ENCODE peak calls at places on chromosome 13, in eight cellular contexts. W is SK-N-SH, N is brain microvascular endothelial cell, Y is astrocyte of the cerebellum, V is GM12865, K is endothelial cell, B is cardiac fibroblast, E is pancreas. T is an unnamed sample.
A peak's percentile ranks its signal among the peaks of the same experiment; 100 is the strongest.

GRCh38 chr13:93226065-93226622 is 463 bp upstream of the GPC6 start:
- DNase-seq in W (peak; percentile 42), N (peak; percentile 19), Y (no peak), V (no peak), K (no peak), B (no peak), E (no peak), T (no peak)

GRCh38 chr13:105971720-105972119 is 563.7 kb downstream of the EFNB2 start:
- DNase-seq in W (no peak), N (no peak), Y (no peak), V (no peak), K (no peak), B (no peak), E (no peak), T (no peak)

GRCh38 chr13:84366484-84366883 is 484.2 kb upstream of the SLITRK1 start:
- DNase-seq in W (no peak), N (no peak), Y (no peak), V (no peak), K (no peak), B (peak; percentile 18), E (no peak), T (no peak)

GRCh38 chr13:60431108-60431700 is 34.2 kb downstream of the TDRD3 start:
- DNase-seq in W (peak; percentile 36), N (peak; percentile 26), Y (peak; percentile 62), V (peak; percentile 77), K (no peak), B (peak; percentile 78), E (no peak), T (peak; percentile 3)

GRCh38 chr13:29753593-29754485 is 96.6 kb downstream of the UBL3 start:
- DNase-seq in W (no peak), N (no peak), Y (no peak), V (no peak), K (no peak), B (no peak), E (no peak), T (no peak)

GRCh38 chr13:60754691-60755090 is 357.7 kb downstream of the TDRD3 start:
- DNase-seq in W (no peak), N (no peak), Y (no peak), V (no peak), K (no peak), B (no peak), E (no peak), T (no peak)

GRCh38 chr13:65540064-65540635 is 1690.0 kb downstream of the PCDH9 start:
- DNase-seq in W (no peak), N (no peak), Y (no peak), V (no peak), K (no peak), B (peak; percentile 5), E (no peak), T (no peak)

GRCh38 chr13:108037348-108037747 is 178.0 kb downstream of the LIG4 start:
- DNase-seq in W (no peak), N (no peak), Y (no peak), V (no peak), K (no peak), B (no peak), E (no peak), T (no peak)

GRCh38 chr13:40363653-40364052 is 302.8 kb downstream of the FOXO1 start:
- DNase-seq in W (no peak), N (no peak), Y (no peak), V (no peak), K (no peak), B (no peak), E (no peak), T (no peak)

GRCh38 chr13:41622545-41623429 is 165.4 kb downstream of the RGCC start:
- DNase-seq in W (no peak), N (peak; percentile 55), Y (no peak), V (peak; percentile 8), K (no peak), B (peak; percentile 76), E (no peak), T (no peak)

GRCh38 chr13:41416276-41416675 is 41.1 kb upstream of the RGCC start:
- DNase-seq in W (no peak), N (no peak), Y (no peak), V (no peak), K (no peak), B (peak; percentile 25), E (no peak), T (no peak)

GRCh38 chr13:65497265-65497664 is 1732.9 kb downstream of the PCDH9 start:
- DNase-seq in W (no peak), N (peak; percentile 38), Y (peak; percentile 27), V (no peak), K (no peak), B (peak; percentile 47), E (no peak), T (no peak)

GRCh38 chr13:76820759-76821158 is 65.4 kb downstream of the KCTD12 start:
- DNase-seq in W (no peak), N (no peak), Y (no peak), V (no peak), K (no peak), B (peak; percentile 70), E (no peak), T (no peak)

GRCh38 chr13:26965058-26965380 is 204.4 kb upstream of the GPR12 start:
- DNase-seq in W (no peak), N (no peak), Y (no peak), V (no peak), K (no peak), B (no peak), E (no peak), T (no peak)

GRCh38 chr13:76533251-76533650 is 353.0 kb downstream of the KCTD12 start:
- DNase-seq in W (no peak), N (no peak), Y (no peak), V (no peak), K (no peak), B (peak; percentile 51), E (no peak), T (no peak)

GRCh38 chr13:80237646-80238045 is 103.3 kb downstream of the SPRY2 start:
- DNase-seq in W (no peak), N (no peak), Y (no peak), V (no peak), K (no peak), B (peak; percentile 46), E (no peak), T (no peak)

GRCh38 chr13:27415116-27415515 is 9.3 kb upstream of the GTF3A start:
- DNase-seq in W (no peak), N (no peak), Y (no peak), V (no peak), K (no peak), B (no peak), E (no peak), T (no peak)

GRCh38 chr13:91632071-91632470 is 233.7 kb downstream of the GPC5 start:
- DNase-seq in W (no peak), N (no peak), Y (no peak), V (no peak), K (no peak), B (no peak), E (no peak), T (no peak)

GRCh38 chr13:58376349-58376748 is 744.8 kb downstream of the PCDH17 start:
- DNase-seq in W (no peak), N (no peak), Y (no peak), V (no peak), K (no peak), B (no peak), E (no peak), T (no peak)

DNA sequence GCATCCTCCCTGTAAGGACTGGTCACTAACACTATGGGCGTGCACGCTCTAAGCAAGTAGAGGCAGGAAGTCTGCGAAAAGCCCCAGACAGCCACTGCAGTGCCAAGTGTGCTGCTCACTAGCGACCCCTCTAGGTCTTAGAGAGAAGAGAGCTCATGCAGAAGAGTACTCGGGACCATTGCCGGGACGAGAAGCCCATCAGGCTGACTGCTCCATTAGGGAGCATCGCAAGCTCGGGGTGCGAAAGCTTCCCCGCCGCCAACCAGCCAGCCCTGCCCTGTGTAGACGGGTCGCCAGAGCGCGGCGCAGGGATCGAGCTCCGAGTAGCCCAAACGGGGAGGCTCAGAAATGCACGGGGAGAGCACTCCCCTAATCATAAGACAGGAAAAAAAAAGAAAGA is 16.6 kb downstream of the POU4F1 start:
- DNase-seq in W (no peak), N (no peak), Y (no peak), V (no peak), K (peak; percentile 61), B (no peak), E (no peak), T (no peak)
- TF ChIP-seq CTCF in W (peak; percentile 44), N (peak; percentile 54), Y (peak; percentile 26), V (peak; percentile 16), K (peak; percentile 64), B (peak; percentile 23), E (no peak), T (peak; percentile 42)

DNA sequence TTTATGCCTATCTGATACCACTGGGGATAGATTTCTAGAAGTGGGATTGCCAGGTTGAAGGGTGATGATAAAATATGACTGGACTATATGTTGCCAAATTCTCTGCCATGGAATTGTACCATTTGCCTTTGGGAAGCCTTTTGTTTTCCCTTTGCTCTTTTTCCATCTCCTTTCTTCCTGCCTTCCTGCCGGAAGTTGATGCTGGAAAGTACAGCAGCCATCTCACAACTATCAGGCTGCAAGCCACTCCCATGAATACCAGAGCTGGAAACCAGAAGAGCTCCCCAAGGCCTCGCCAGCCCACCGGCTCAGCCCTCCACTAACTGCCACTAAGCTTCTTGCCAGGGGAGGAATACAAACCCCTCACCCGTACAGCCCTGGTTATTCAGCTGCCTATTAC is 29.7 kb downstream of the ZIC5 start:
- DNase-seq in W (no peak), N (no peak), Y (no peak), V (no peak), K (no peak), B (no peak), E (no peak), T (no peak)
- TF ChIP-seq CTCF in W (no peak), N (no peak), Y (no peak), V (no peak), K (no peak), B (no peak), E (no peak), T (no peak)

GRCh38 chr13:85816413-85816812 is 17.2 kb upstream of the SLITRK6 start:
- DNase-seq in W (no peak), N (no peak), Y (no peak), V (no peak), K (no peak), B (no peak), E (no peak), T (no peak)
- TF ChIP-seq CTCF in W (peak; percentile 64), N (no peak), Y (no peak), V (no peak), K (no peak), B (no peak), E (no peak), T (no peak)

GRCh38 chr13:98796191-98796590 is 43.7 kb upstream of the SLC15A1 start:
- DNase-seq in W (no peak), N (no peak), Y (no peak), V (no peak), K (no peak), B (no peak), E (no peak), T (no peak)

GRCh38 chr13:98792784-98793183 is 40.3 kb upstream of the SLC15A1 start:
- DNase-seq in W (no peak), N (no peak), Y (no peak), V (no peak), K (no peak), B (no peak), E (no peak), T (no peak)

GRCh38 chr13:98792321-98792720 is 39.8 kb upstream of the SLC15A1 start:
- DNase-seq in W (no peak), N (no peak), Y (no peak), V (no peak), K (no peak), B (no peak), E (no peak), T (no peak)

GRCh38 chr13:98795220-98795619 is 42.7 kb upstream of the SLC15A1 start:
- DNase-seq in W (no peak), N (no peak), Y (no peak), V (no peak), K (no peak), B (no peak), E (no peak), T (no peak)

GRCh38 chr13:98794498-98794897 is 42.0 kb upstream of the SLC15A1 start:
- DNase-seq in W (no peak), N (no peak), Y (no peak), V (no peak), K (no peak), B (no peak), E (no peak), T (no peak)
- TF ChIP-seq CTCF in W (no peak), N (peak; percentile 17), Y (no peak), V (no peak), K (no peak), B (no peak), E (no peak), T (no peak)

T was measured in nephron progenitor cell.